ENCODE peak calls at places on chromosomes 4 and X, in five cellular contexts. S, J, C, F and D are unnamed samples.

GRCh38 chrX:126658447-126658846 is 105.8 kb upstream of the DCAF12L1 start:
- DNase-seq in S (no peak), J (no peak), C (no peak), F (no peak), D (no peak)

GRCh38 chr4:173960398-173960797 is 323.1 kb downstream of the FBXO8 start:
- DNase-seq in S (no peak), J (no peak), C (no peak), F (no peak), D (no peak)

GRCh38 chr4:114271031-114271430 is 291.6 kb upstream of the ARSJ start:
- DNase-seq in S (no peak), J (no peak), C (no peak), F (no peak), D (no peak)

GRCh38 chr4:184286346-184286745 is 68.7 kb upstream of the ENPP6 start:
- DNase-seq in S (no peak), J (no peak), C (no peak), F (no peak), D (no peak)

GRCh38 chr4:136864580-136865185 is 667.6 kb downstream of the PCDH18 start:
- DNase-seq in S (no peak), J (no peak), C (no peak), F (no peak), D (peak; percentile 86)

GRCh38 chrX:131626681-131627296 is 82.9 kb downstream of the OR13H1 start:
- DNase-seq in S (no peak), J (no peak), C (no peak), F (no peak), D (no peak)

GRCh38 chr4:152501846-152502536 is 33.9 kb downstream of the FBXW7 start:
- DNase-seq in S (no peak), J (no peak), C (no peak), F (no peak), D (no peak)

GRCh38 chr4:138561906-138562305 is 319.8 kb upstream of the SLC7A11 start:
- DNase-seq in S (no peak), J (no peak), C (no peak), F (no peak), D (no peak)

GRCh38 chr4:40576651-40577480 is 52.8 kb downstream of the RBM47 start:
- DNase-seq in S (no peak), J (peak; percentile 41), C (no peak), F (peak; percentile 81), D (no peak)

GRCh38 chrX:104254442-104255115 is at the start of gene ESX1:
- DNase-seq in S (no peak), J (no peak), C (no peak), F (no peak), D (no peak)

GRCh38 chr4:136927172-136927571 is 605.1 kb downstream of the PCDH18 start:
- DNase-seq in S (no peak), J (no peak), C (no peak), F (no peak), D (no peak)

GRCh38 chr4:48388504-48389154 is 47.3 kb downstream of the SLAIN2 start:
- DNase-seq in S (no peak), J (no peak), C (no peak), F (no peak), D (no peak)

GRCh38 chr4:25905371-25905770 is 8.6 kb upstream of the SMIM20 start:
- DNase-seq in S (no peak), J (no peak), C (no peak), F (no peak), D (no peak)

GRCh38 chrX:118675336-118675965 is 52.0 kb upstream of the IL13RA1 start:
- DNase-seq in S (no peak), J (no peak), C (no peak), F (no peak), D (no peak)

GRCh38 chrX:48854898-48855297 is 19.5 kb upstream of the PCSK1N start:
- DNase-seq in S (no peak), J (no peak), C (no peak), F (no peak), D (no peak)

GRCh38 chrX:84153538-84153937 is 34.5 kb downstream of the RPS6KA6 start:
- DNase-seq in S (no peak), J (no peak), C (no peak), F (no peak), D (no peak)

GRCh38 chr4:90306810-90307209 is 179.6 kb downstream of the CCSER1 start:
- DNase-seq in S (no peak), J (no peak), C (no peak), F (no peak), D (no peak)

GRCh38 chrX:74865725-74866124 is 59.5 kb downstream of the NEXMIF start:
- DNase-seq in S (no peak), J (no peak), C (no peak), F (no peak), D (no peak)

GRCh38 chr4:113837397-113837796 is 75.9 kb upstream of the CAMK2D start:
- DNase-seq in S (no peak), J (no peak), C (no peak), F (no peak), D (no peak)

GRCh38 chrX:10047631-10048030 is 80.5 kb downstream of the CLDN34 start:
- DNase-seq in S (no peak), J (no peak), C (no peak), F (no peak), D (no peak)

GRCh38 chr4:53019485-53020382 is 157.6 kb downstream of the RASL11B start:
- DNase-seq in S (no peak), J (no peak), C (no peak), F (no peak), D (no peak)

GRCh38 chrX:40120838-40121580 is 23.3 kb upstream of the BCOR start:
- DNase-seq in S (no peak), J (no peak), C (no peak), F (no peak), D (no peak)

GRCh38 chr4:42267724-42268123 is 115.3 kb upstream of the BEND4 start:
- DNase-seq in S (no peak), J (no peak), C (no peak), F (no peak), D (no peak)

GRCh38 chr4:7758444-7758815 is 181.2 kb downstream of the AFAP1 start:
- DNase-seq in S (no peak), J (no peak), C (no peak), F (no peak), D (no peak)

GRCh38 chrX:25853002-25853479 is 285.1 kb upstream of the MAGEB18 start:
- DNase-seq in S (no peak), J (no peak), C (no peak), F (no peak), D (no peak)

GRCh38 chr4:183411291-183411861 is 33.1 kb upstream of the CDKN2AIP start:
- DNase-seq in S (no peak), J (no peak), C (no peak), F (no peak), D (peak; percentile 84)

GRCh38 chr4:43564107-43564506 is 671.6 kb downstream of the GRXCR1 start:
- DNase-seq in S (no peak), J (no peak), C (no peak), F (no peak), D (no peak)

GRCh38 chrX:42746606-42747005 is 31.4 kb downstream of the PPP1R2C start:
- DNase-seq in S (no peak), J (no peak), C (no peak), F (no peak), D (no peak)

GRCh38 chr4:183906736-183907651 is 1.9 kb downstream of the STOX2 start:
- DNase-seq in S (no peak), J (peak; percentile 69), C (no peak), F (no peak), D (no peak)

GRCh38 chr4:163343604-163344146 is at the start of gene NPY5R:
- DNase-seq in S (no peak), J (peak; percentile 45), C (no peak), F (peak; percentile 60), D (no peak)

GRCh38 chr4:55004831-55005230 is 120.6 kb downstream of the KDR start:
- DNase-seq in S (no peak), J (no peak), C (no peak), F (no peak), D (no peak)

GRCh38 chrX:115452256-115452655 is 108.7 kb upstream of the PLS3 start:
- DNase-seq in S (no peak), J (no peak), C (no peak), F (no peak), D (no peak)

GRCh38 chr4:176271749-176272148 is 2.7 kb upstream of the ASB5 start:
- DNase-seq in S (no peak), J (no peak), C (no peak), F (no peak), D (no peak)

GRCh38 chr4:37415845-37416369 is 171.4 kb downstream of the NWD2 start:
- DNase-seq in S (no peak), J (no peak), C (no peak), F (no peak), D (no peak)

GRCh38 chrX:63918611-63919010 is 133.6 kb upstream of the ARHGEF9 start:
- DNase-seq in S (no peak), J (no peak), C (no peak), F (no peak), D (no peak)

GRCh38 chr4:2728806-2729532 is 27.2 kb downstream of the TNIP2 start:
- DNase-seq in S (no peak), J (no peak), C (no peak), F (no peak), D (no peak)

GRCh38 chrX:133053854-133054565 is 42.9 kb downstream of the USP26 start:
- DNase-seq in S (no peak), J (no peak), C (no peak), F (no peak), D (no peak)

GRCh38 chr4:37715889-37716402 is 29.8 kb upstream of the RELL1 start:
- DNase-seq in S (no peak), J (no peak), C (no peak), F (no peak), D (no peak)

GRCh38 chr4:102639602-102640001 is 121.2 kb downstream of the MANBA start:
- DNase-seq in S (no peak), J (no peak), C (no peak), F (no peak), D (no peak)